ENCODE peak calls at places on chromosomes 1 and 21, in nine cellular contexts. F is GM12865; P is esophagus squamous epithelium; W is HFF-Myc; O is tibial artery; B is foreskin fibroblast; D is CD4-positive, alpha-beta T cell; L is Peyer's patch; A is lung. Z is an unnamed sample.

GRCh38 chr1:247487057-247487456 is 29.2 kb upstream of the OR2B11 start:
- DNase-seq in F (peak; percentile 58), P (no peak), W (no peak), O (no peak), B (peak; percentile 18), D (peak; percentile 4), L (no peak), A (no peak), Z (no peak)

GRCh38 chr1:80533775-80534314 is 1266.9 kb upstream of the ADGRL2 start:
- DNase-seq in F (no peak), P (no peak), W (no peak), O (no peak), B (no peak), D (no peak), L (no peak), A (no peak), Z (no peak)

GRCh38 chr1:2232255-2232915 is 4.3 kb downstream of the SKI start:
- DNase-seq in F (no peak), P (no peak), W (no peak), O (no peak), B (peak; percentile 31), D (no peak), L (no peak), A (no peak), Z (peak; percentile 47)

GRCh38 chr1:56578664-56578962 is 750 bp downstream of the PLPP3 start:
- DNase-seq in F (no peak), P (no peak), W (no peak), O (no peak), B (peak; percentile 59), D (no peak), L (no peak), A (no peak), Z (no peak)

GRCh38 chr1:243473281-243474210 is 217.7 kb downstream of the SDCCAG8 start:
- DNase-seq in F (no peak), P (no peak), W (no peak), O (no peak), B (no peak), D (no peak), L (no peak), A (no peak), Z (no peak)

GRCh38 chr1:231232870-231233734 is 7.9 kb upstream of the GNPAT start:
- DNase-seq in F (peak; percentile 18), P (no peak), W (no peak), O (no peak), B (no peak), D (no peak), L (peak; percentile 40), A (no peak), Z (no peak)

GRCh38 chr1:231776006-231776707 is 149.6 kb downstream of the DISC1 start:
- DNase-seq in F (no peak), P (no peak), W (no peak), O (no peak), B (peak; percentile 90), D (no peak), L (no peak), A (no peak), Z (no peak)

GRCh38 chr1:14486401-14487110 is 111.9 kb upstream of the KAZN start:
- DNase-seq in F (no peak), P (no peak), W (no peak), O (peak; percentile 45), B (peak; percentile 92), D (no peak), L (no peak), A (no peak), Z (no peak)

GRCh38 chr1:172708452-172708851 is 49.5 kb downstream of the FASLG start:
- DNase-seq in F (no peak), P (no peak), W (no peak), O (no peak), B (no peak), D (no peak), L (no peak), A (no peak), Z (no peak)

GRCh38 chr1:41102208-41102607 is 80.7 kb upstream of the SLFNL1 start:
- DNase-seq in F (no peak), P (no peak), W (peak; percentile 93), O (peak; percentile 89), B (peak; percentile 99), D (no peak), L (peak; percentile 17), A (peak; percentile 79), Z (no peak)

GRCh38 chr1:22104865-22105437 is 37.9 kb downstream of the WNT4 start:
- DNase-seq in F (peak; percentile 73), P (no peak), W (no peak), O (no peak), B (no peak), D (peak; percentile 33), L (peak; percentile 18), A (no peak), Z (no peak)

GRCh38 chr21:45859041-45859761 is 122.4 kb upstream of the COL6A1 start:
- DNase-seq in F (no peak), P (no peak), W (no peak), O (no peak), B (no peak), D (no peak), L (no peak), A (no peak), Z (no peak)

GRCh38 chr1:226497991-226498689 is 50.4 kb upstream of the STUM start:
- DNase-seq in F (no peak), P (no peak), W (no peak), O (no peak), B (no peak), D (no peak), L (no peak), A (no peak), Z (no peak)

GRCh38 chr1:204380293-204380831 is 20.6 kb upstream of the PLEKHA6 start:
- DNase-seq in F (no peak), P (no peak), W (no peak), O (no peak), B (no peak), D (no peak), L (no peak), A (no peak), Z (no peak)

GRCh38 chr1:172292840-172293239 is 127.6 kb upstream of the C1orf105 start:
- DNase-seq in F (no peak), P (no peak), W (no peak), O (no peak), B (no peak), D (no peak), L (no peak), A (no peak), Z (no peak)

GRCh38 chr1:205939690-205940330 is 3.4 kb downstream of the SLC26A9 start:
- DNase-seq in F (no peak), P (no peak), W (no peak), O (no peak), B (no peak), D (no peak), L (no peak), A (peak; percentile 53), Z (no peak)

GRCh38 chr1:247482747-247483146 is 24.8 kb upstream of the OR2B11 start:
- DNase-seq in F (no peak), P (no peak), W (no peak), O (no peak), B (no peak), D (no peak), L (no peak), A (no peak), Z (no peak)

GRCh38 chr1:97332716-97333115 is 588.1 kb downstream of the DPYD start:
- DNase-seq in F (no peak), P (no peak), W (no peak), O (no peak), B (peak; percentile 70), D (no peak), L (no peak), A (no peak), Z (no peak)

GRCh38 chr1:201483373-201483949 is 14.5 kb upstream of the PHLDA3 start:
- DNase-seq in F (no peak), P (no peak), W (no peak), O (no peak), B (no peak), D (no peak), L (no peak), A (no peak), Z (no peak)

GRCh38 chr21:15625363-15625762 is 104.4 kb upstream of the USP25 start:
- DNase-seq in F (no peak), P (no peak), W (no peak), O (no peak), B (no peak), D (no peak), L (no peak), A (no peak), Z (no peak)

DNA sequence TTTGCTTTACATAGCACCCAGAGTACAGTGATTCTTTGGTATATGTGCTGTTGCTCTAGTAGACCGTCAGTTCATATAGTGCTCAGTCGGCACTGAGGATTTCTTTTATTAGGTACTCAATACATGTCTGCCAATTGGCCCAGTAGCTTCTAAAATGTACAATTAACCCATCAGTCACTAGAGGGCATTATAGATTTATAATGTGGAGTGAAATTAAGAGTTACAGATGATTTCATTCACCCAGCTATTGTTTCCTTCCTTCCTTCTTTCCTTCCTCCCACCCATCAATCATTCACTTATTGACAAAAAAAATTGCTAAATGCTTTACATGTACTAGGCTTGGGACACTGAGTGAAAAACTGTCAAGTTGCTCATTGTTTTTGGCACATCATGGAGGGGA is 263.6 kb upstream of the USP24 start:
- DNase-seq in F (peak; percentile 11), P (no peak), W (no peak), O (no peak), B (peak; percentile 48), D (no peak), L (no peak), A (no peak), Z (no peak)
- TF ChIP-seq CTCF in F (peak; percentile 17), P (peak; percentile 7), W (no peak), O (no peak), B (no peak), D (no peak), L (no peak), A (no peak), Z (no peak)

DNA sequence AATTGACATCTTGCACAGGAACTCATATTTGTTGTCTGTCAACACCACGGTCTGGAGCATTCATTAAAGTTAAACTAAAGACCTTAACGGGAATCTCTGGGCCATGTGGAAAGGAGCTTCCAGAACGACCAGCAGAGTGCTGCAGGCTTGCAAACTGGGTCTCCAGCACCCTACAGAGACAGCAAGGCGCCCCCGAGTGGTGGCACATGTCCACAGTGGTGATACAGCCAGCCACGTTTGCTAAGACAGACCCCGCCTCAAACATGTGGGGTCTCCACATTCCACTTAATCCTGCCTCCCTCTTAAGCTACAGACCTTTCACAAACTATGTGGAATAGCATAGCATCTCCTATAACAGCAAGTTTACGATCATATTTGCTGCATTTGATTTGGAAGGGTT is 96.5 kb upstream of the BACE2 start:
- DNase-seq in F (no peak), P (no peak), W (no peak), O (no peak), B (no peak), D (no peak), L (no peak), A (no peak), Z (no peak)
- TF ChIP-seq CTCF in F (peak; percentile 2), P (no peak), W (peak; percentile 28), O (no peak), B (no peak), D (no peak), L (no peak), A (no peak), Z (no peak)

GRCh38 chr21:38171723-38172344 is 85.0 kb upstream of the KCNJ15 start:
- DNase-seq in F (no peak), P (no peak), W (peak; percentile 69), O (no peak), B (peak; percentile 56), D (no peak), L (no peak), A (no peak), Z (no peak)
- TF ChIP-seq CTCF in F (peak; percentile 3), P (no peak), W (peak; percentile 29), O (no peak), B (peak; percentile 2), D (no peak), L (no peak), A (no peak), Z (no peak)

GRCh38 chr1:156091610-156092009 is 9.3 kb upstream of the MEX3A start:
- DNase-seq in F (no peak), P (no peak), W (no peak), O (no peak), B (no peak), D (no peak), L (no peak), A (no peak), Z (no peak)
- TF ChIP-seq CTCF in F (no peak), P (no peak), W (no peak), O (no peak), B (no peak), D (no peak), L (no peak), A (no peak), Z (no peak)

Z was measured in CD14-positive monocyte.